ENCODE peak calls at places on chromosome 10, in five cellular contexts. Y, M, D, X and Q are unnamed samples.

GRCh38 chr10:12207114-12207513 is 11.1 kb downstream of the CDC123 start:
- DNase-seq in Y (no peak), M (no peak), D (no peak), X (no peak), Q (no peak)

GRCh38 chr10:103278862-103279298 is 1.9 kb downstream of the INA start:
- DNase-seq in Y (no peak), M (no peak), D (peak), X (peak), Q (no peak)

GRCh38 chr10:110553905-110554304 is 13.6 kb upstream of the SMC3 start:
- DNase-seq in Y (no peak), M (no peak), D (no peak), X (no peak), Q (no peak)

GRCh38 chr10:109982123-109982522 is 25.7 kb upstream of the ADD3 start:
- DNase-seq in Y (no peak), M (no peak), D (no peak), X (no peak), Q (no peak)

GRCh38 chr10:77711683-77712049 is 74.1 kb upstream of the KCNMA1 start:
- DNase-seq in Y (no peak), M (no peak), D (no peak), X (no peak), Q (no peak)

GRCh38 chr10:28765641-28766040 is 88.3 kb downstream of the BAMBI start:
- DNase-seq in Y (no peak), M (no peak), D (no peak), X (no peak), Q (no peak)

GRCh38 chr10:72229261-72230251 is 13.5 kb upstream of the ASCC1 start:
- DNase-seq in Y (no peak), M (peak), D (no peak), X (no peak), Q (no peak)

GRCh38 chr10:21183025-21183424 is 285.9 kb upstream of the NEBL start:
- DNase-seq in Y (no peak), M (no peak), D (no peak), X (no peak), Q (no peak)

GRCh38 chr10:16545126-16545736 is 23.6 kb upstream of the C1QL3 start:
- DNase-seq in Y (no peak), M (no peak), D (no peak), X (peak), Q (no peak)

GRCh38 chr10:114486938-114487814 is 82.9 kb upstream of the AFAP1L2 start:
- DNase-seq in Y (no peak), M (no peak), D (no peak), X (no peak), Q (no peak)

GRCh38 chr10:103500481-103500880 is 7.0 kb downstream of the NEURL1 start:
- DNase-seq in Y (no peak), M (no peak), D (no peak), X (no peak), Q (no peak)

GRCh38 chr10:106866244-106866845 is 298.2 kb downstream of the SORCS1 start:
- DNase-seq in Y (no peak), M (no peak), D (no peak), X (no peak), Q (no peak)

GRCh38 chr10:79407811-79408795 is 37.3 kb downstream of the ZCCHC24 start:
- DNase-seq in Y (no peak), M (no peak), D (no peak), X (no peak), Q (no peak)

GRCh38 chr10:116561026-116561425 is 15.3 kb downstream of the PNLIP start:
- DNase-seq in Y (no peak), M (no peak), D (no peak), X (no peak), Q (no peak)

GRCh38 chr10:107546239-107546638 is 381.7 kb upstream of the SORCS1 start:
- DNase-seq in Y (no peak), M (no peak), D (no peak), X (no peak), Q (no peak)

GRCh38 chr10:49186613-49187012 is 1.6 kb downstream of the TMEM273 start:
- DNase-seq in Y (no peak), M (no peak), D (no peak), X (no peak), Q (no peak)

GRCh38 chr10:100303724-100304319 is 17.3 kb upstream of the BLOC1S2 start:
- DNase-seq in Y (no peak), M (peak), D (no peak), X (peak), Q (no peak)

GRCh38 chr10:96319754-96320514 is 15.7 kb downstream of the DNTT start:
- DNase-seq in Y (no peak), M (no peak), D (no peak), X (no peak), Q (no peak)

GRCh38 chr10:112393827-112394226 is 19.9 kb downstream of the ACSL5 start:
- DNase-seq in Y (no peak), M (no peak), D (no peak), X (no peak), Q (no peak)

GRCh38 chr10:19825690-19826089 is 9.5 kb downstream of the PLXDC2 start:
- DNase-seq in Y (no peak), M (no peak), D (no peak), X (no peak), Q (no peak)

GRCh38 chr10:59025981-59026730 is 150.3 kb upstream of the PHYHIPL start:
- DNase-seq in Y (no peak), M (no peak), D (no peak), X (no peak), Q (no peak)

GRCh38 chr10:43162604-43163003 is 24.4 kb downstream of the CSGALNACT2 start:
- DNase-seq in Y (no peak), M (no peak), D (no peak), X (no peak), Q (no peak)

GRCh38 chr10:69957516-69958231 is 95.0 kb upstream of the MACROH2A2 start:
- DNase-seq in Y (no peak), M (no peak), D (no peak), X (no peak), Q (no peak)

GRCh38 chr10:12735843-12736462 is 265.6 kb downstream of the CCDC3 start:
- DNase-seq in Y (no peak), M (no peak), D (no peak), X (no peak), Q (no peak)

GRCh38 chr10:30553625-30554442 is 75.7 kb downstream of the LYZL2 start:
- DNase-seq in Y (no peak), M (no peak), D (no peak), X (no peak), Q (peak)

GRCh38 chr10:32155075-32155516 is 98.9 kb upstream of the KIF5B start:
- DNase-seq in Y (no peak), M (no peak), D (no peak), X (no peak), Q (no peak)

GRCh38 chr10:132133005-132133404 is 53.7 kb upstream of the DPYSL4 start:
- DNase-seq in Y (peak), M (no peak), D (no peak), X (no peak), Q (peak)

GRCh38 chr10:130484131-130484911 is 348.1 kb downstream of the GLRX3 start:
- DNase-seq in Y (no peak), M (no peak), D (no peak), X (no peak), Q (no peak)

GRCh38 chr10:21238717-21239116 is 286.8 kb downstream of the SKIDA1 start:
- DNase-seq in Y (no peak), M (no peak), D (no peak), X (no peak), Q (no peak)

GRCh38 chr10:95517536-95518454 is 43.4 kb downstream of the SORBS1 start:
- DNase-seq in Y (no peak), M (no peak), D (no peak), X (no peak), Q (peak)

GRCh38 chr10:127024655-127025054 is 119.4 kb downstream of the DOCK1 start:
- DNase-seq in Y (no peak), M (no peak), D (no peak), X (no peak), Q (peak)

GRCh38 chr10:110569120-110569519 is 1.6 kb downstream of the SMC3 start:
- DNase-seq in Y (no peak), M (no peak), D (no peak), X (no peak), Q (no peak)

GRCh38 chr10:10986606-10987005 is 31.1 kb upstream of the CELF2 start:
- DNase-seq in Y (no peak), M (no peak), D (no peak), X (no peak), Q (no peak)

GRCh38 chr10:42960491-42961155 is 116.2 kb upstream of the RET start:
- DNase-seq in Y (no peak), M (no peak), D (no peak), X (no peak), Q (no peak)

GRCh38 chr10:117936136-117936535 is 110.6 kb downstream of the RAB11FIP2 start:
- DNase-seq in Y (no peak), M (no peak), D (no peak), X (no peak), Q (no peak)

GRCh38 chr10:21810582-21811244 is 192.8 kb downstream of the DNAJC1 start:
- DNase-seq in Y (no peak), M (no peak), D (no peak), X (no peak), Q (no peak)

GRCh38 chr10:52820316-52820715 is 47.7 kb upstream of the MBL2 start:
- DNase-seq in Y (no peak), M (no peak), D (no peak), X (no peak), Q (no peak)